ENCODE peak calls at places on chromosomes 3 and 15, in ten cellular contexts. X is nephron progenitor cell; Z is activated T-helper 1 cell treated with Interleukin-2 at 50 U/mL for 16 hours; J is foreskin fibroblast; S is activated T-cell treated with anti-CD3 and anti-CD28 coated beads for 1 hour; K is NCI-H2171 treated with DMSO at 0.1 percent for 48 hours; Y is gastrocnemius medialis; I is stimulated activated CD8-positive, alpha-beta memory T cell treated with anti-CD3 and anti-CD28 coated beads, Interleukin-2, amount 100 ng/mL, for 1 hour; Q is Right ventricle myocardium superior; L is Jurkat, Clone E6-1. A is an unnamed sample.

GRCh38 chr15:29671308-29671981 is 150.8 kb downstream of the TJP1 start:
- DNase-seq in X (no peak), Z (no peak), J (peak; percentile 34), S (no peak), K (no peak), Y (no peak), I (no peak), Q (no peak), L (no peak), A (no peak)

GRCh38 chr3:25610167-25610566 is 54.5 kb downstream of the TOP2B start:
- DNase-seq in X (no peak), Z (no peak), J (no peak), S (no peak), K (no peak), Y (no peak), I (no peak), Q (no peak), L (no peak), A (no peak)

GRCh38 chr3:184016820-184017671 is 638 bp downstream of the ABCC5 start:
- DNase-seq in X (peak; percentile 71), Z (peak; percentile 22), J (peak; percentile 52), S (peak; percentile 36), K (peak; percentile 53), Y (peak; percentile 60), I (peak; percentile 8), Q (peak; percentile 79), L (no peak), A (no peak)

GRCh38 chr3:119323401-119324107 is 29.4 kb downstream of the ARHGAP31 start:
- DNase-seq in X (no peak), Z (peak; percentile 13), J (no peak), S (no peak), K (peak; percentile 58), Y (no peak), I (no peak), Q (no peak), L (peak; percentile 67), A (no peak)

GRCh38 chr3:125585595-125586223 is 9.6 kb downstream of the OSBPL11 start:
- DNase-seq in X (peak; percentile 66), Z (no peak), J (peak; percentile 64), S (no peak), K (peak; percentile 77), Y (no peak), I (no peak), Q (no peak), L (peak; percentile 27), A (peak; percentile 28)

GRCh38 chr3:48564667-48565066 is 1.1 kb upstream of the UCN2 start:
- DNase-seq in X (no peak), Z (no peak), J (no peak), S (no peak), K (no peak), Y (no peak), I (no peak), Q (no peak), L (no peak), A (no peak)

GRCh38 chr15:57696146-57696545 is 10.4 kb upstream of the POLR2M start:
- DNase-seq in X (no peak), Z (no peak), J (no peak), S (no peak), K (peak; percentile 15), Y (no peak), I (no peak), Q (no peak), L (no peak), A (no peak)

GRCh38 chr3:16884084-16884747 is 539 bp upstream of the PLCL2 start:
- DNase-seq in X (peak; percentile 85), Z (peak; percentile 52), J (no peak), S (peak; percentile 66), K (peak; percentile 3), Y (peak; percentile 78), I (peak; percentile 46), Q (peak; percentile 83), L (no peak), A (no peak)

GRCh38 chr3:25508901-25509300 is 80.8 kb downstream of the RARB start:
- DNase-seq in X (no peak), Z (no peak), J (peak; percentile 51), S (no peak), K (no peak), Y (no peak), I (no peak), Q (no peak), L (no peak), A (peak; percentile 65)

GRCh38 chr3:31364711-31365110 is 168.0 kb upstream of the STT3B start:
- DNase-seq in X (no peak), Z (no peak), J (peak; percentile 49), S (no peak), K (no peak), Y (no peak), I (no peak), Q (no peak), L (no peak), A (no peak)

GRCh38 chr3:155912574-155913190 is 42.2 kb downstream of the GMPS start:
- DNase-seq in X (no peak), Z (no peak), J (no peak), S (no peak), K (no peak), Y (no peak), I (no peak), Q (no peak), L (no peak), A (peak; percentile 18)

GRCh38 chr3:23421811-23422510 is 218.8 kb downstream of the UBE2E2 start:
- DNase-seq in X (no peak), Z (no peak), J (no peak), S (no peak), K (no peak), Y (no peak), I (no peak), Q (no peak), L (no peak), A (no peak)

A was measured in GM04503.